ENCODE peak calls at places on chromosomes 13 and 19, in five cellular contexts. One of them, this sample, is unnamed.

GRCh38 chr13:60707878-60708277 is 310.9 kb downstream of the TDRD3 start:
- DNase-seq in fibroblast of lung: no peak
- DNase-seq in CD8-positive, alpha-beta T cell: no peak
- DNase-seq in body of pancreas: no peak
- DNase-seq in left lung: no peak
- DNase-seq in this sample: no peak

GRCh38 chr13:106098778-106099177 is 436.7 kb downstream of the EFNB2 start:
- DNase-seq in CD8-positive, alpha-beta T cell: no peak
- DNase-seq in body of pancreas: no peak
- DNase-seq in left lung: no peak
- DNase-seq in fibroblast of lung: no peak
- DNase-seq in this sample: no peak

GRCh38 chr13:39249971-39250370 is 211.7 kb downstream of the NHLRC3 start:
- DNase-seq in left lung: no peak
- DNase-seq in body of pancreas: no peak
- DNase-seq in CD8-positive, alpha-beta T cell: no peak
- DNase-seq in fibroblast of lung: no peak
- DNase-seq in this sample: no peak

GRCh38 chr19:45599286-45599685 is 2.7 kb downstream of the GPR4 start:
- DNase-seq in body of pancreas: no peak
- DNase-seq in fibroblast of lung: no peak
- DNase-seq in left lung: no peak
- DNase-seq in CD8-positive, alpha-beta T cell: no peak
- DNase-seq in this sample: no peak

GRCh38 chr19:17751103-17751911 is at the start of gene FCHO1:
- DNase-seq in left lung: peak; percentile 87
- DNase-seq in fibroblast of lung: no peak
- DNase-seq in CD8-positive, alpha-beta T cell: peak; percentile 90
- DNase-seq in body of pancreas: peak; percentile 55
- DNase-seq in this sample: peak; percentile 95

GRCh38 chr13:40665754-40666057 is 735 bp downstream of the FOXO1 start:
- DNase-seq in left lung: no peak
- DNase-seq in CD8-positive, alpha-beta T cell: peak; percentile 48
- DNase-seq in body of pancreas: no peak
- DNase-seq in fibroblast of lung: peak; percentile 47
- DNase-seq in this sample: no peak

GRCh38 chr13:76878043-76878442 is 8.2 kb downstream of the KCTD12 start:
- DNase-seq in fibroblast of lung: no peak
- DNase-seq in left lung: no peak
- DNase-seq in body of pancreas: no peak
- DNase-seq in CD8-positive, alpha-beta T cell: no peak
- DNase-seq in this sample: no peak

GRCh38 chr13:70170689-70171088 is 62.4 kb upstream of the KLHL1 start:
- DNase-seq in body of pancreas: no peak
- DNase-seq in fibroblast of lung: no peak
- DNase-seq in left lung: no peak
- DNase-seq in CD8-positive, alpha-beta T cell: no peak
- DNase-seq in this sample: no peak

GRCh38 chr19:40575326-40575725 is 1.3 kb upstream of the SHKBP1 start:
- DNase-seq in CD8-positive, alpha-beta T cell: no peak
- DNase-seq in body of pancreas: no peak
- DNase-seq in fibroblast of lung: no peak
- DNase-seq in left lung: no peak
- DNase-seq in this sample: no peak

GRCh38 chr19:35344511-35345031 is 3.1 kb upstream of the FFAR1 start:
- DNase-seq in body of pancreas: no peak
- DNase-seq in fibroblast of lung: no peak
- DNase-seq in left lung: peak; percentile 53
- DNase-seq in CD8-positive, alpha-beta T cell: no peak
- DNase-seq in this sample: peak; percentile 70

GRCh38 chr13:51675385-51675784 is 91.1 kb downstream of the WDFY2 start:
- DNase-seq in body of pancreas: no peak
- DNase-seq in fibroblast of lung: no peak
- DNase-seq in CD8-positive, alpha-beta T cell: no peak
- DNase-seq in left lung: no peak
- DNase-seq in this sample: no peak

GRCh38 chr13:92963029-92963428 is 263.6 kb upstream of the GPC6 start:
- DNase-seq in CD8-positive, alpha-beta T cell: no peak
- DNase-seq in left lung: no peak
- DNase-seq in body of pancreas: no peak
- DNase-seq in fibroblast of lung: peak; percentile 70
- DNase-seq in this sample: no peak

GRCh38 chr13:79385694-79386093 is 20.4 kb downstream of the RBM26 start:
- DNase-seq in left lung: no peak
- DNase-seq in CD8-positive, alpha-beta T cell: peak; percentile 21
- DNase-seq in body of pancreas: no peak
- DNase-seq in fibroblast of lung: peak; percentile 37
- DNase-seq in this sample: no peak

GRCh38 chr19:28292822-28293500 is 920.0 kb downstream of the UQCRFS1 start:
- DNase-seq in left lung: no peak
- DNase-seq in body of pancreas: no peak
- DNase-seq in CD8-positive, alpha-beta T cell: no peak
- DNase-seq in fibroblast of lung: no peak
- DNase-seq in this sample: no peak

GRCh38 chr13:99992912-99993311 is 11.3 kb downstream of the ZIC2 start:
- DNase-seq in left lung: no peak
- DNase-seq in fibroblast of lung: peak; percentile 48
- DNase-seq in body of pancreas: no peak
- DNase-seq in CD8-positive, alpha-beta T cell: no peak
- DNase-seq in this sample: no peak

GRCh38 chr19:47260476-47260875 is 4.2 kb downstream of the CCDC9 start:
- DNase-seq in body of pancreas: no peak
- DNase-seq in CD8-positive, alpha-beta T cell: no peak
- DNase-seq in fibroblast of lung: no peak
- DNase-seq in left lung: no peak
- DNase-seq in this sample: peak; percentile 78
- H3K27me3 ChIP-seq in body of pancreas: no peaks in the 10 kb centered on the region
- H3K27me3 ChIP-seq in CD8-positive, alpha-beta T cell: no peaks in the 10 kb centered on the region
- H3K27me3 ChIP-seq in fibroblast of lung: no peaks in the 10 kb centered on the region
- H3K27me3 ChIP-seq in left lung: no peaks in the 10 kb centered on the region
- H3K27me3 ChIP-seq in this sample: no peaks in the 10 kb centered on the region

DNA sequence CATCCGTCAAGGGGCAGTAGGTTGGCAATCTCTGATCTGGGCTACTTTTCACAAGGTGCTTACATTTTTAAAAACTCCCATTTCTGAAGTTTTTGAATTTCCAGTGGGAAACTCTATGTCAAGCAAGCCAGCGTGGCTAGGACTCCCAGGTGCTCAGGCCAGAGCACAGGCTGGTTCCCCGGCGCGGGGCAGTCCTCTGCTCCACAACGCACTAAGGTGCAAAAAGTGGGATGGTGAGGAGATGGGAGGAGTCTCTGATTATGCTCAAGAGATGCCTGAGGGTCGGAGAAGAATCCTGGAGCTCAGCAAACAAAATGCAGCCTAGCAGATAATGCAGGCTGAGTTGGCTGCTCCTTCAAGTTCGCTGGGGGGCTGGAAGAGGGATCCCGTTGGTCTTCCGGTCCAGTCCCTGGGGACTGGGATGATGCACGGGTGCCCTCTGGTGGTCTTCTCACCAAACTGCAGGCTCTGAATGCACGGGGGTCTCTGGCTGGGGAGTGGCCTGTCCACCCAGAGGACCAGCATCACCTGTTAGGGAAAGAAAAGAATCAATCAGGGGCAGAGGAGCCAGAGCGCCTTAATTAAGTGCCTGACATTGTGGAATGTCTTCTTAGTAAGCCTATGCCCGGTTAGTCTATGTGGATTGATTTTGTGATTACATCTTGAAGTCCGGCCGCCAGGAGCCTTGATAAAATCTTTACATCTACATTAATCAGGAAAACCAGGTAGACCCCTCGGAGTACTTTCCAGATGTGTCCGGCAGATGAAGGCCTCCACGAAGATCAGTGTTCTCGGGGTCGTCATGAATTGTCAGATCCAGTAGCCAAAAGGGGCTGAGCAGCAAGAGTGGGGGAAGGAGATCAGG is 244.4 kb upstream of the MAB21L1 start:
- DNase-seq in CD8-positive, alpha-beta T cell: peak; percentile 26
- DNase-seq in body of pancreas: peak; percentile 26
- DNase-seq in left lung: no peak
- DNase-seq in fibroblast of lung: peak; percentile 39
- DNase-seq in this sample: no peak
- H3K4me3 ChIP-seq in CD8-positive, alpha-beta T cell: no peak overlapping the region
- H3K4me3 ChIP-seq in body of pancreas: no peak overlapping the region
- H3K4me3 ChIP-seq in left lung: no peak overlapping the region
- H3K4me3 ChIP-seq in fibroblast of lung: no peak overlapping the region
- H3K4me3 ChIP-seq in this sample: no peak overlapping the region

GRCh38 chr19:41928221-41928683 is at the start of gene ERFL:
- DNase-seq in body of pancreas: no peak
- DNase-seq in CD8-positive, alpha-beta T cell: no peak
- DNase-seq in left lung: no peak
- DNase-seq in fibroblast of lung: no peak
- DNase-seq in this sample: peak; percentile 81
- H3K27me3 ChIP-seq in body of pancreas: no peaks in the 10 kb centered on the region
- H3K27me3 ChIP-seq in CD8-positive, alpha-beta T cell: no peaks in the 10 kb centered on the region
- H3K27me3 ChIP-seq in left lung: peaks cover 99% of the 10 kb centered on the region
- H3K27me3 ChIP-seq in fibroblast of lung: peaks cover 65% of the 10 kb centered on the region
- H3K27me3 ChIP-seq in this sample: peaks cover 97% of the 10 kb centered on the region

GRCh38 chr19:46863818-46864629 is 3.2 kb downstream of the ARHGAP35 start:
- DNase-seq in left lung: no peak
- DNase-seq in fibroblast of lung: peak; percentile 92
- DNase-seq in body of pancreas: peak; percentile 51
- DNase-seq in CD8-positive, alpha-beta T cell: no peak
- DNase-seq in this sample: no peak

GRCh38 chr19:46861691-46862503 is 1.1 kb downstream of the ARHGAP35 start:
- DNase-seq in fibroblast of lung: no peak
- DNase-seq in CD8-positive, alpha-beta T cell: no peak
- DNase-seq in body of pancreas: peak; percentile 28
- DNase-seq in left lung: no peak
- DNase-seq in this sample: no peak

GRCh38 chr19:46862504-46862835 is 1.7 kb downstream of the ARHGAP35 start:
- DNase-seq in CD8-positive, alpha-beta T cell: no peak
- DNase-seq in body of pancreas: no peak
- DNase-seq in left lung: no peak
- DNase-seq in fibroblast of lung: no peak
- DNase-seq in this sample: no peak

GRCh38 chr19:46860846-46861690 is at the start of gene ARHGAP35:
- DNase-seq in CD8-positive, alpha-beta T cell: peak; percentile 17
- DNase-seq in left lung: peak; percentile 82
- DNase-seq in fibroblast of lung: no peak
- DNase-seq in body of pancreas: peak; percentile 22
- DNase-seq in this sample: peak; percentile 93

GRCh38 chr19:46862974-46863632 is 2.3 kb downstream of the ARHGAP35 start:
- DNase-seq in left lung: no peak
- DNase-seq in fibroblast of lung: no peak
- DNase-seq in body of pancreas: no peak
- DNase-seq in CD8-positive, alpha-beta T cell: no peak
- DNase-seq in this sample: no peak
- H3K4me3 ChIP-seq in left lung: peak overlapping the region; percentile 88
- H3K4me3 ChIP-seq in fibroblast of lung: peak overlapping the region; percentile 81
- H3K4me3 ChIP-seq in body of pancreas: no peak overlapping the region
- H3K4me3 ChIP-seq in CD8-positive, alpha-beta T cell: no peak overlapping the region
- H3K4me3 ChIP-seq in this sample: peak overlapping the region; percentile 2